ENCODE peak calls at places on chromosomes 4 and X, in four cellular contexts. E is HCT116, B is HepG2, Y is K562. V is an unnamed sample.

GRCh38 chr4:132203618-132204017 is 945.5 kb upstream of the PCDH10 start:
- ATAC-seq in E (no peak), B (no peak), Y (no peak), V (no peak)

GRCh38 chrX:16828126-16828908 is 41.8 kb downstream of the RBBP7 start:
- ATAC-seq in E (no peak), B (no peak), Y (no peak), V (peak)

GRCh38 chrX:38089173-38089982 is 83.0 kb downstream of the SYTL5 start:
- ATAC-seq in E (no peak), B (no peak), Y (no peak), V (no peak)

GRCh38 chrX:124239324-124239723 is 93.1 kb upstream of the TEX13D start:
- ATAC-seq in E (no peak), B (no peak), Y (no peak), V (no peak)

GRCh38 chr4:22202351-22203343 is 254.1 kb upstream of the KCNIP4 start:
- ATAC-seq in E (no peak), B (no peak), Y (no peak), V (no peak)

GRCh38 chr4:163343604-163344146 is at the start of gene NPY5R:
- ATAC-seq in E (no peak), B (peak), Y (peak), V (peak)

GRCh38 chr4:144223129-144223528 is 82.6 kb upstream of the GYPA start:
- ATAC-seq in E (no peak), B (no peak), Y (no peak), V (peak)

GRCh38 chrX:120021927-120022326 is 55.6 kb downstream of the RHOXF2B start:
- ATAC-seq in E (no peak), B (peak), Y (peak), V (no peak)

GRCh38 chrX:137401092-137401491 is 164.8 kb upstream of the ZIC3 start:
- ATAC-seq in E (no peak), B (no peak), Y (no peak), V (no peak)

GRCh38 chrX:10797493-10797892 is 177.1 kb upstream of the MID1 start:
- ATAC-seq in E (no peak), B (no peak), Y (no peak), V (no peak)

GRCh38 chr4:173231916-173232315 is 63.3 kb downstream of the GALNT7 start:
- ATAC-seq in E (peak), B (peak), Y (peak), V (no peak)

GRCh38 chr4:182578402-182578801 is 335.2 kb downstream of the TENM3 start:
- ATAC-seq in E (peak), B (no peak), Y (no peak), V (no peak)

GRCh38 chrX:44874481-44875184 is 1.6 kb downstream of the KDM6A start:
- ATAC-seq in E (no peak), B (no peak), Y (peak), V (no peak)

GRCh38 chr4:110867251-110867960 is 244.5 kb upstream of the PITX2 start:
- ATAC-seq in E (no peak), B (no peak), Y (no peak), V (no peak)

GRCh38 chr4:36187723-36188333 is 56.5 kb downstream of the ARAP2 start:
- ATAC-seq in E (no peak), B (no peak), Y (no peak), V (no peak)

GRCh38 chr4:176001171-176002006 is 64.3 kb upstream of the WDR17 start:
- ATAC-seq in E (peak), B (peak), Y (no peak), V (peak)

GRCh38 chrX:41391606-41392005 is 55.5 kb upstream of the NYX start:
- ATAC-seq in E (no peak), B (peak), Y (no peak), V (no peak)

GRCh38 chr4:150116506-150116905 is 38.3 kb downstream of the DCLK2 start:
- ATAC-seq in E (no peak), B (no peak), Y (no peak), V (no peak)

GRCh38 chr4:95212692-95213091 is 336.1 kb downstream of the UNC5C start:
- ATAC-seq in E (no peak), B (no peak), Y (no peak), V (no peak)

GRCh38 chr4:1239141-1239948 is 9.6 kb downstream of the CTBP1 start:
- ATAC-seq in E (peak), B (no peak), Y (no peak), V (no peak)

GRCh38 chr4:34432706-34433105 is 1811.6 kb downstream of the ARAP2 start:
- ATAC-seq in E (no peak), B (no peak), Y (no peak), V (no peak)

GRCh38 chr4:153447175-153447887 is 18.8 kb upstream of the TMEM131L start:
- ATAC-seq in E (no peak), B (no peak), Y (no peak), V (peak)

GRCh38 chr4:186932631-186933150 is 209.0 kb upstream of the FAT1 start:
- ATAC-seq in E (peak), B (no peak), Y (no peak), V (no peak)

GRCh38 chr4:108171541-108172230 is 3.0 kb upstream of the LEF1 start:
- ATAC-seq in E (no peak), B (no peak), Y (no peak), V (no peak)

DNA sequence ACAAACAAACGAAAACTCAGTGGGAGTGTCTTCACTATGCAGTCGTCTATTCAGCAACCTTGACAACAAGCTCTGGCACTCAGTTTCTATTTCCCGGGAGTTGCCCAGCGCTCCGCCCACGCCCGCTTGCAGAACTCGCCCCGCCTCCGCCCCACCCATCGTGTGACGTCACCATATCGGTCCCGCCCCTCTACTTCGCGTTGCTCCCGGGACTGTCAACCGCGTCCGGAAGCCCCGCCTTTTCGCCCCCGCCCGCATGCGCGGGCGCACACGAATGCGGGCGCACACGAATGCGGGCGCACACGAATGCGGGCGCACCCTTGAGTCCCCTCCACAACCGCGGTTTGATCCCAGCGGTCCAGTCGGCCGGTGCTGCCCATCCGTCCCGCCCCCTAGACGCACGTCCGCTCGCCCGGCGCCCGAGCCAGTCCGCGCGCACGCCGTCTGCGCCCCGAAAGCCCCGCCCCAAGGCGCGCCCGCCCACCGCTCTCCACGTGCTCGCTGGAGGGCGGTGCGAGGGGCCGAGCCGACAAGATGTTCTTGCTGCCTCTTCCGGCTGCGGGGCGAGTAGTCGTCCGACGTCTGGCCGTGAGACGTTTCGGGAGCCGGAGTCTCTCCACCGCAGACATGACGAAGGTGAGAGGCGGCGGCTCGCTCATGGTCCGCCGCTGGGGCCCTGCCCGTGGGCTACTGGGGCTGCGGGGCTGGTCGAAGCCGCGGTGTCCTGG is at the start of gene LAP3:
- ATAC-seq in E (peak), B (peak), Y (peak), V (peak)
- TF ChIP-seq POLR2A in E (peak), B (peak), Y (peak), V (peak)

DNA sequence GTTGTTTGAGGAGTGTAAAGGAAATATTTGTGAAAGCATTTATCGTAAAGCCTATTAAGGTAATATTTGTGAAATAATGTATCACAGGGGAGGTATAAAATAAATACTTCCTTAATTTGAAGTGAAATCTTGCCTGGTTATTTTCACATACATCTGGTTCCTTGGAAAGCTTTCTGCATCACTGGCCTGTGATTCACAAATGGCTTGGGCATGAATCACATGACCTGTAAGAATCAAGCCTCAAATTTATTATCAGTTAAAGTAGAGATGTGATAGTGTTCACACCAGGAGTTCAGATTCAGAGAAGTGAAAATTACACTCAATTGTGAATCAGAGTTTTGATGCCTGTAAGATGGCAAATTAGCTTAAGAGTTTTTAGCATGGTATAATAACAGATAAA is 1911.4 kb downstream of the STIM2 start:
- ATAC-seq in E (no peak), B (no peak), Y (no peak), V (no peak)
- TF ChIP-seq POLR2AphosphoS5 in E (no peak), B (no peak), Y (no peak), V (no peak)

GRCh38 chr4:10093801-10094552 is 22.6 kb downstream of the WDR1 start:
- ATAC-seq in E (no peak), B (no peak), Y (no peak), V (peak)
- TF ChIP-seq POLR2A in E (no peak), B (no peak), Y (no peak), V (no peak)

GRCh38 chr4:126859314-126859713 is 773.4 kb upstream of the INTU start:
- ATAC-seq in E (no peak), B (no peak), Y (peak), V (no peak)

GRCh38 chr4:126859872-126860271 is 772.9 kb upstream of the INTU start:
- ATAC-seq in E (no peak), B (no peak), Y (peak), V (no peak)

GRCh38 chr4:126856906-126857305 is 775.9 kb upstream of the INTU start:
- ATAC-seq in E (no peak), B (no peak), Y (no peak), V (no peak)

DNA sequence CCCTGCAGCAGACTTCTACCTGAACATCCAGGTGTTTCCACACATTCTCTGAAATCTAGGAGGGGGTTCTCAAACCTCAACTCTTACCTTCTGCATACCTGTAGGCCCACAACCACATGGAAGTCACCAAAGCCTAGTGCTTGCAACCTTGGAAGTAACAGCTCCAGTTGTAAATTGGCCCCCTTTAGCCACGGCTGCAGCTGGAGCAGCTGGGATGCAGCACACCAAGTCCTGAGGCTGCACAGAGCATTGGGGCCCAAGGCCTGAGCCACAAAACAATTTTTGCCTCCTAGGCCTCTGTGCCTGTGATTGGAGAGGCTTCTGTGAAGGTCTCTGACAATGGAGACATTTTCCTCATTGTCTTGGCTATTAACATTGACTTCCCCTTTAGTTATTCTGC is 772.4 kb upstream of the INTU start:
- ATAC-seq in E (no peak), B (no peak), Y (peak), V (no peak)
- TF ChIP-seq POLR2AphosphoS5 in E (no peak), B (no peak), Y (no peak), V (no peak)

GRCh38 chrX:47831788-47832187 is 4.9 kb upstream of the ZNF81 start:
- ATAC-seq in E (peak), B (peak), Y (peak), V (no peak)

GRCh38 chrX:47840106-47840505 is 3.4 kb downstream of the ZNF81 start:
- ATAC-seq in E (no peak), B (no peak), Y (no peak), V (no peak)

GRCh38 chrX:47838361-47838760 is 1.7 kb downstream of the ZNF81 start:
- ATAC-seq in E (no peak), B (no peak), Y (no peak), V (no peak)

DNA sequence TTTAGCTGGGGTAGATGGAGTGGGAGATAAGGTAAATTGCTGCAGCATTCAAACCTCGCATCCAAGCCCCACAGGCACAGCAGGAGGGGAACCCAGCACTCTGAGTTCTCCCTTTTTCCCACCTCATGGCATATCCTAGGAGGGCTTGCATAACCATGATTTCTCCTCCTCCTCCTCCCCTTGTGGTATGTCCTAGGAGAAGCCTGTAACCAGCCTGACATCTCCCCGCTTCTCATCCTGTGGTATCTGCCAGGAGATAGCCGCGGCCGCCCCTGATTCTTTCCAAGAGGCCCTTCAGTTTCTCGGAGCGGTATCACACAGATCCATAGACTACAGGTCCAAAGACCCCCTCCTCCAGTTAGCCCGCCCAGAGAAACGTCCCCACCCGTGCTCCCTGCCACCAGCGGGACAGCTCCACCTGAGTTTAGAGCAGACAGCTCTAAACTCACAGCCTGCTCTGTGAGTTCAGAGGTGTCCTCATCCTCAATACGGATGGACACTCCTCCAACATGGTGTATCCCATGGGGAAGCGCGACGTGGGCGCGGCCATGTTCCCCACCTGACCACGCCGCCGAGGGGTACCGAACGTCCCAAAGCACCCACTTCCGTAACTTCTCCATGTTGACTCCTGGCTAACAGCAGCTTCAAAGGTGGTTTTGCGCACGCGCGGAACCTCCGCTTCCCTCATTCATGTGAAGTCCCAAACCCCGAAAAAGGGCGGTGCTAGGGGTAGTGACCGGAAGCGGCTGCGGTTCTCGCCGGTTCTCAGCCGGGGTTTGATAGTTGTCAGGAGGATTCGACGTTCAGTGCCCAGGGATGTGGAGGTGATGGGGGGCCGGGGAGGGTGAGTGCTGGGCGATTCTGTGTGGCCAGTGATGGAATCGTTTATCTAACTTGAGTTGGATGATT is at the start of gene ZNF81:
- ATAC-seq in E (peak), B (peak), Y (peak), V (peak)
- TF ChIP-seq POLR2A in E (no peak), B (peak), Y (peak), V (peak)

GRCh38 chrX:2500091-2500680 is 590 bp downstream of the DHRSX start:
- ATAC-seq in E (peak), B (peak), Y (peak), V (peak)
- TF ChIP-seq POLR2AphosphoS5 in E (peak), B (no peak), Y (no peak), V (peak)

GRCh38 chr4:112276113-112276512 is 9.6 kb downstream of the TIFA start:
- ATAC-seq in E (no peak), B (no peak), Y (no peak), V (no peak)
- TF ChIP-seq POLR2A in E (no peak), B (no peak), Y (no peak), V (no peak)

GRCh38 chr4:104411501-104411900 is 83.2 kb downstream of the CXXC4 start:
- ATAC-seq in E (no peak), B (no peak), Y (no peak), V (no peak)
- TF ChIP-seq POLR2AphosphoS5 in E (no peak), B (no peak), Y (no peak), V (no peak)

DNA sequence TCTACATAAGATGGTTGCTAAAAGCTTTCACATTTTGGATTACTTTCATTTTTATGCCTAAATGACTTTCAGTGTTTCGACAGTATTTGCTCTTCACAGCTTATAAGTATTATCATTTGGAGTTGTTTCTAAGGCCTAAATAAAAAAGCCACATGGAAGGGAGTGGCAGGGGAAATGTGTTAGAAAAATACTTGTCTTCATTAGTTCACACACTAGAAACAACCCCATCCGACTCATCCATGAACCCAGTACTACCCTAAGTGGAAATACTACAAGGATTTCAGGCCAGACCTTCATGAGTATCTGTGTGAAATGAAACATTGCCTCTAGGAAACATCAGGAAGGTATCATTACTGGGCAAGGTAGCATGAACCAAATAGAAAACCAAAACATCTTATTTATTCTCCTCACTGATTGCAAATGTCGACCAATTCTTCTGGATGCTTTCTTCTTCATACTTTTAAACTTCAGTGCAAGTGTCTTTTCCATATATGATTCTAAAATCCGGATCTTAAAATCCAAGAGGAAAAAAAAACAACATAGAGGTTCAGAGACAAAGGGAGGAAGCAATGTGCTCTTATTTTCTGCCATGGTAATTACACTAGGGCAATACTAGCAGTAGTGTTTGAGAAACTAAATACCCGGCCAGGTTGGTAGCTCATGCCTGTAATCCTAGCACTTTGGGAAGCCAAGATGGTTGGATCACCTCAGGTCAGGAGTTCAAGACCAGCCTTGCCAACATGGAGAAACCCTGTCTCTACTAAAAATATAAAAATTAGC is 349.4 kb downstream of the ARHGAP24 start:
- ATAC-seq in E (no peak), B (no peak), Y (no peak), V (no peak)
- TF ChIP-seq POLR2A in E (no peak), B (no peak), Y (no peak), V (no peak)

GRCh38 chr4:37644962-37645361 is 41.2 kb downstream of the RELL1 start:
- ATAC-seq in E (no peak), B (no peak), Y (no peak), V (no peak)
- TF ChIP-seq POLR2AphosphoS5 in E (no peak), B (no peak), Y (no peak), V (no peak)